ENCODE peak calls at places on chromosomes 6 and 20, in six cellular contexts. J, G, L, E, R and U are unnamed samples.

GRCh38 chr6:73231986-73232391 is 6.7 kb upstream of the KHDC1L start:
- DNase-seq in G (no peak), J (no peak), E (no peak), L (no peak), R (no peak), U (no peak)

GRCh38 chr6:15507221-15507620 is 155.6 kb downstream of the DTNBP1 start:
- DNase-seq in L (no peak), J (no peak), G (no peak), R (no peak), E (no peak), U (no peak)

GRCh38 chr20:53016534-53017042 is 44.4 kb downstream of the TSHZ2 start:
- DNase-seq in R (no peak), J (no peak), E (no peak), L (no peak), G (no peak), U (no peak)

GRCh38 chr6:17865798-17866725 is 121.4 kb downstream of the KIF13A start:
- DNase-seq in L (peak), J (peak), G (no peak), R (no peak), E (peak), U (peak)

GRCh38 chr6:14709900-14710299 is 536.0 kb upstream of the JARID2 start:
- DNase-seq in G (no peak), E (no peak), J (no peak), L (no peak), R (no peak), U (no peak)

GRCh38 chr6:9121551-9121950 is 686.2 kb upstream of the SLC35B3 start:
- DNase-seq in E (peak), J (no peak), G (no peak), R (no peak), L (peak), U (no peak)

GRCh38 chr20:23061713-23062561 is 12.5 kb upstream of the THBD start:
- DNase-seq in L (peak), G (peak), E (peak), J (peak), R (peak), U (peak)

GRCh38 chr6:16681260-16681873 is 79.9 kb downstream of the ATXN1 start:
- DNase-seq in E (peak), R (no peak), J (peak), G (no peak), L (peak), U (peak)

GRCh38 chr6:6509304-6509703 is 79.2 kb upstream of the LY86 start:
- DNase-seq in G (no peak), E (no peak), R (no peak), L (no peak), J (no peak), U (no peak)

GRCh38 chr6:145310116-145310515 is 425.2 kb downstream of the EPM2A start:
- DNase-seq in E (peak), L (peak), J (peak), G (no peak), R (no peak), U (no peak)

GRCh38 chr6:12324096-12324495 is 33.9 kb downstream of the EDN1 start:
- DNase-seq in G (no peak), L (peak), E (no peak), R (no peak), J (peak), U (peak)

GRCh38 chr20:10239954-10240353 is 21.3 kb downstream of the SNAP25 start:
- DNase-seq in E (peak), R (no peak), J (no peak), G (no peak), L (no peak), U (peak)

GRCh38 chr6:123518441-123519190 is 118.1 kb downstream of the TRDN start:
- DNase-seq in E (no peak), R (no peak), L (no peak), G (peak), J (no peak), U (no peak)

GRCh38 chr20:57013741-57014140 is 252.7 kb downstream of the BMP7 start:
- DNase-seq in G (peak), R (peak), E (no peak), L (no peak), J (no peak), U (peak)

GRCh38 chr20:58982406-58983114 is 1.5 kb downstream of the NELFCD start:
- DNase-seq in L (peak), E (no peak), J (no peak), R (no peak), G (no peak), U (peak)

GRCh38 chr20:32585519-32586127 is 490 bp upstream of the NOL4L start:
- DNase-seq in G (peak), J (no peak), L (peak), E (no peak), R (peak), U (no peak)
- TF ChIP-seq EZH2 in G (peak), J (peak), L (peak), E (peak), R (peak), U (peak)

GRCh38 chr6:50819906-50820589 is 1.4 kb downstream of the TFAP2B start:
- DNase-seq in L (peak), R (peak), J (no peak), G (peak), E (no peak), U (no peak)

GRCh38 chr6:50818673-50819072 is at the start of gene TFAP2B:
- DNase-seq in R (no peak), L (no peak), E (no peak), J (no peak), G (no peak), U (no peak)

GRCh38 chr6:50817638-50817950 is 1.1 kb upstream of the TFAP2B start:
- DNase-seq in G (no peak), E (no peak), R (no peak), J (no peak), L (no peak), U (no peak)

GRCh38 chr6:50820590-50821234 is 2.0 kb downstream of the TFAP2B start:
- DNase-seq in J (no peak), E (no peak), R (no peak), L (no peak), G (peak), U (no peak)

DNA sequence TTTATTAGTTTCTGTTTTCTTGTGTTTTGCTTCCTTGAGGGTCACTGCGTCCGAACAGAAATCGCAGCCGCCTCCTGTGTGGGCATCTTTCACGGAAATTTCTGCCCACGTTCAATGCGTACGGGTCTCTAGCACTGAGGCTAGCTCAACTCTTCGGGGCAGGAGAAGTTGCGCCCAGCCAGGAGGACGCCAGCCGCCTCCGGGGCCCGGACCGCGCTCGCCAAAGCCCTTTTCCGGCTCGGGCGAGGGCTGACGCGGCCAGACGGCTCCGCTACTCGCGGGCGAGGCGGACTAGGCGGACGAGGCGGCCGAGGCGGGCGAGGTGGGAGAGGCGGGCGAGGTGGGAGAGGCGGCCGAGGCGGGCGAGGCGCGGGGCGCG is 845 bp downstream of the TFAP2B start:
- DNase-seq in L (peak), E (no peak), J (no peak), R (no peak), G (peak), U (peak)
- TF ChIP-seq EZH2 in L (no peak), E (no peak), J (no peak), R (peak), G (peak), U (peak)

GRCh38 chr20:63174309-63175030 is 41.5 kb downstream of the YTHDF1 start:
- DNase-seq in R (peak), L (no peak), G (peak), E (no peak), J (no peak), U (no peak)

GRCh38 chr20:63173552-63174191 is 42.3 kb downstream of the YTHDF1 start:
- DNase-seq in L (no peak), E (no peak), G (peak), J (no peak), R (no peak), U (no peak)

GRCh38 chr20:63176448-63177133 is 39.3 kb downstream of the YTHDF1 start:
- DNase-seq in J (no peak), L (no peak), R (peak), E (no peak), G (peak), U (no peak)

GRCh38 chr20:63176035-63176434 is 39.9 kb downstream of the YTHDF1 start:
- DNase-seq in L (peak), R (peak), G (peak), J (no peak), E (no peak), U (peak)

GRCh38 chr20:63175031-63175895 is 40.7 kb downstream of the YTHDF1 start:
- DNase-seq in G (no peak), L (no peak), E (no peak), R (no peak), J (no peak), U (no peak)
- TF ChIP-seq EZH2 in G (peak), L (peak), E (peak), R (peak), J (peak), U (peak)

GRCh38 chr6:10382728-10383127 is 32.1 kb downstream of the TFAP2A start:
- DNase-seq in J (no peak), E (no peak), L (no peak), R (no peak), G (no peak), U (no peak)
- TF ChIP-seq EZH2 in J (no peak), E (no peak), L (no peak), R (peak), G (peak), U (no peak)

GRCh38 chr6:147392917-147393625 is 115.4 kb upstream of the SAMD5 start:
- DNase-seq in L (no peak), J (no peak), G (no peak), E (no peak), R (no peak), U (no peak)
- TF ChIP-seq EZH2 in L (no peak), J (no peak), G (no peak), E (no peak), R (no peak), U (no peak)

DNA sequence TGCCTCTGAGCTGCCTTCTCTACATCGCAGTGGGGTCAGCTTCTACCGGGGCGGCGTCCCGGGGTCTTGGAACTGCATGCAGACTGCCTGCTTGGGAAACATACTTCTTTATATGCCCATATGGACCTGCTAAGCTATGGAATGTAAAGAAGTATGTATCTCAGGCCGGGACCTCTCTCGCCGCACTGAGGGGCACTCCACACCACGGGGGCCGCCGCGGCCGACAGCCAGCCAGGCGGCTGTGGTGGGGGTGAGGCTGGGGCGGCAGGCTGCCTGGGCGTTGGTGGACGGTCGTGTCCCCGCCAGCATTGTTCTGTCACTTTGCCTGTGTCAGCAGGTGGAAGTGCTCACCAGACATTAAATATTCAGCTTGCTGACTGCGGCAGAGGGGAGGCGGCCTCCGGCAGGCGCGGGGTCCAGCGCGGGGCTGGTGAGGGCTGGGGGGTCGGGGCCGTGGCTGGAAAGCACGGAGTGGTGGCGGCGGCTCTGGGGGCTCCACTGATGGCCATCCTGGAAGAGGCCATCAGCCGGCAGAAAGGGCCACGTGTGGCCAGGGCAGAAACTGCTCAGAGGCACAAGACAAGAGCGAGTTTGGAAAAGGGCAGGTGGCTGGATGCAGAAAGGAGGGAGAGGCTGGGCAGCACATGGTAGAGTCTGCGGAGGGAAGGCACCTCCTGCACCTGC is 78.6 kb upstream of the GATA5 start:
- DNase-seq in G (no peak), J (no peak), L (no peak), R (no peak), E (no peak), U (no peak)
- TF ChIP-seq EZH2 in G (no peak), J (no peak), L (no peak), R (no peak), E (no peak), U (no peak)